ENCODE peak calls at places on chromosomes 11 and 22, in five cellular contexts. U is adrenal gland; A is CD8-positive, alpha-beta T cell; B is body of pancreas; F is stomach. K is an unnamed sample. For H3K4me1 and H3K9me3, the result is how much of the 10 kb centered on the place peaks cover.

GRCh38 chr11:17403977-17404759 is 15.7 kb upstream of the KCNJ11 start:
- DNase-seq in F (no peak), U (no peak), A (no peak), B (peak), K (no peak)

GRCh38 chr11:30786392-30787120 is 200.4 kb upstream of the MPPED2 start:
- DNase-seq in B (no peak), A (no peak), U (no peak), F (no peak), K (no peak)

GRCh38 chr22:27399161-27399560 is 402.4 kb downstream of the MN1 start:
- DNase-seq in U (no peak), F (no peak), A (no peak), B (no peak), K (no peak)

GRCh38 chr11:14552089-14552488 is 31.9 kb upstream of the PSMA1 start:
- DNase-seq in A (no peak), F (no peak), U (no peak), B (no peak), K (no peak)

GRCh38 chr11:627273-627585 is 248 bp upstream of the SCT start:
- DNase-seq in B (no peak), U (no peak), A (no peak), F (no peak), K (no peak)

GRCh38 chr11:111935331-111936044 is 1.7 kb upstream of the DIXDC1 start:
- DNase-seq in A (no peak), U (peak), F (no peak), B (no peak), K (no peak)

GRCh38 chr22:40213478-40213877 is 35.8 kb downstream of the TNRC6B start:
- DNase-seq in U (no peak), B (no peak), F (no peak), A (no peak), K (no peak)

GRCh38 chr22:27372969-27373670 is 428.4 kb downstream of the MN1 start:
- DNase-seq in U (no peak), F (peak), A (no peak), B (peak), K (peak)

GRCh38 chr11:28058333-28058732 is 49.6 kb downstream of the KIF18A start:
- DNase-seq in U (no peak), A (no peak), B (no peak), F (no peak), K (no peak)

GRCh38 chr11:66951135-66951534 is 7.0 kb downstream of the PC start:
- DNase-seq in F (no peak), A (no peak), B (no peak), U (no peak), K (no peak)

GRCh38 chr11:46387919-46388618 is 3.5 kb downstream of the CHRM4 start:
- DNase-seq in A (no peak), B (no peak), U (no peak), F (no peak), K (no peak)

GRCh38 chr11:118914178-118914918 is 11.4 kb downstream of the BCL9L start:
- DNase-seq in B (peak), F (no peak), U (peak), A (peak), K (no peak)

GRCh38 chr11:36361901-36362391 is 65.9 kb downstream of the PRR5L start:
- DNase-seq in B (peak), A (no peak), U (no peak), F (no peak), K (no peak)

GRCh38 chr11:113705871-113706654 is at the start of gene TMPRSS5:
- DNase-seq in B (no peak), A (no peak), U (no peak), F (no peak), K (no peak)

GRCh38 chr11:119376197-119376847 is 5.2 kb downstream of the USP2 start:
- DNase-seq in A (no peak), U (no peak), B (peak), F (peak), K (no peak)

GRCh38 chr11:35035894-35036408 is 103.0 kb upstream of the CD44 start:
- DNase-seq in B (peak), U (no peak), A (no peak), F (no peak), K (no peak)

GRCh38 chr22:48631288-48631687 is 1196.4 kb downstream of the BRD1 start:
- DNase-seq in F (no peak), A (no peak), B (no peak), U (no peak), K (no peak)

GRCh38 chr22:31326877-31327276 is 19.3 kb downstream of the PATZ1 start:
- DNase-seq in F (no peak), B (no peak), A (no peak), U (no peak), K (no peak)

GRCh38 chr22:22201185-22201924 is 43.2 kb upstream of the VPREB1 start:
- DNase-seq in F (peak), B (no peak), U (peak), A (no peak), K (peak)

GRCh38 chr11:126138636-126139540 is 72.6 kb downstream of the RPUSD4 start:
- DNase-seq in B (no peak), F (no peak), A (no peak), U (no peak), K (no peak)

GRCh38 chr22:19586922-19587684 is 62.9 kb upstream of the CLDN5 start:
- DNase-seq in B (no peak), A (no peak), F (no peak), U (no peak), K (no peak)

GRCh38 chr22:22995166-22995565 is 75.2 kb upstream of the GNAZ start:
- DNase-seq in B (no peak), U (no peak), F (no peak), A (no peak), K (no peak)

GRCh38 chr11:117095301-117096139 is 2.7 kb downstream of the SIK3 start:
- DNase-seq in A (no peak), B (no peak), U (no peak), F (no peak), K (no peak)

GRCh38 chr11:118980191-118980881 is 8.8 kb downstream of the FOXR1 start:
- DNase-seq in A (no peak), B (peak), F (no peak), U (peak), K (peak)

GRCh38 chr11:43830928-43831440 is 49.6 kb upstream of the ALKBH3 start:
- DNase-seq in A (peak), F (peak), U (peak), B (peak), K (no peak)

GRCh38 chr22:33785283-33785991 is 134.8 kb downstream of the LARGE1 start:
- DNase-seq in B (peak), U (no peak), F (no peak), A (no peak), K (no peak)

GRCh38 chr22:44249376-44250147 is 63.2 kb downstream of the SHISAL1 start:
- DNase-seq in B (no peak), F (peak), U (no peak), A (no peak), K (no peak)

GRCh38 chr11:86800076-86800955 is at the start of gene PRSS23:
- DNase-seq in B (peak), U (peak), F (peak), A (no peak), K (peak)

GRCh38 chr22:31826443-31826842 is 72.6 kb downstream of the DEPDC5 start:
- DNase-seq in F (no peak), U (no peak), B (no peak), A (no peak), K (no peak)

GRCh38 chr11:133840479-133840941 is 4.8 kb downstream of the SPATA19 start:
- DNase-seq in F (no peak), U (no peak), A (no peak), B (no peak), K (no peak)

GRCh38 chr22:32847067-32847491 is 45.6 kb downstream of the TIMP3 start:
- DNase-seq in A (no peak), B (no peak), U (peak), F (no peak), K (no peak)

GRCh38 chr11:119721129-119722120 is 7.6 kb downstream of the NECTIN1 start:
- DNase-seq in U (no peak), F (no peak), B (peak), A (no peak), K (peak)

GRCh38 chr22:41862530-41863266 is 29.8 kb downstream of the SREBF2 start:
- DNase-seq in U (no peak), F (no peak), A (no peak), B (no peak), K (no peak)

GRCh38 chr11:134014502-134014901 is 54.4 kb upstream of the JAM3 start:
- DNase-seq in A (no peak), F (no peak), U (no peak), B (peak), K (peak)

GRCh38 chr22:45508814-45509213 is 6.1 kb downstream of the FBLN1 start:
- DNase-seq in F (no peak), U (no peak), A (no peak), B (no peak), K (no peak)
- H3K4me3 ChIP-seq in F (no peak), U (no peak), A (no peak), B (no peak), K (no peak)

DNA sequence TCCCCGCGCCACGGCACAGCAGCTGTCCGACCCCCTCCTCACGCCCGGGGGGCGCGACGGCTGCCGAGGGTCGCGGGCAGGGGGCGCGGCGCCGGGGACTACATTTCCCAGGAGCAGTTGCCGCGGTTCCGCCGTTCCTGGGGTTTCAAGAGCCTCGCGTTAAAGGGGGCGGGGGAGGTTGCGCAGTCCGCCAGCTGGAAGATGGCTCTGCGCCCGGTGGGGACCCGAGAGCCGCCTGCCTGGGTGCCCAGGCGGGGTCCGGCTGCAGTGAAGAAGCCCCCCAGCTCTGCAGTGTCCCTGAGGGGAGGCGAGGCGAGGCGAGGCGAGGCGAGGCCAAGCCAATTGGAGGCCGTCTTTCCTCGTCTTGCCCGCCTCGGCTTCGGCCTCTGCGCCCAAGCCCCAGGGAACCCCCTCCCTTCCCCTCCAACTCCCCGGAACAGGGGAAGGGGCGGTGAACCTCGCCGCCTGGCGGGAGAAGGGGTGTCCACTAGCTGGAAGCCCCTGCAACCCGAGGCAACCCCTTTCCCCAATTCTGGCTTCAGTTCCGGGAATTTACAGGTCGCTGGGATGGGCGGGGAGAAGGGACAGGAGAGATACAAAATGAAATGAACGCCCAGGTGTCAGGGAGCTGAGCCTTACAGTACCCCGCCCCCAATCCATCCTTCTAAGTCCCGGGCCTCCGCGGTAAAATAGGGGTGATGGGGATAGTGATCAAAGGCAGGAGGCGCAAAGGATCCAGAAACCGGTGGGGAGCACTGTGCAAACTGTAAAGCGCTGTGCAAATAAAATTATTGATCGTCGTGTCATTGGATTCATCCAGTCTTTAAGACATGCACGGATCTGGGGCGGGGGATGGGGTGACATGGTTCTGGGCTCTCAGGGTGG is 5.2 kb upstream of the GCAT start:
- DNase-seq in B (peak), F (peak), A (no peak), U (peak), K (peak)
- H3K4me1 ChIP-seq in B (under half), F (under half), A (under half), U (under half), K (under half)

DNA sequence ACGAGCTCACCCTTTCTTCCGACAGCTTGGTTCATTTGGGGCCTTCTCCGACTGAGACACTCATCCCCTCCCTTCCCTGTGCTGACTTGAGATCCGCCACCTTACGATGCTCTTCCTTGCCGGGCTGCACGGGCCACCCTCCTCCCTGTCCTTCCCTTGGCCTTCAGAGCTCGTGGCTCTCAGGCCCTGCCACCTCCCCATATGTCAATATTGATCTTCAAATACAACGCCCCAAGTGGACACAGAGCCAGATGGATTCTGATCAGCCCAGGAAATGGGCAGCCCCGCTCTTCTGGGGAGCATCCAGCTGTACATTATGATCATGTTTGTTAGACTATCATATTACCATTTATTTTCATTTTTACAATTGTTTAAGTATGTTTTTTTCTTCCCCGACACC is 812.8 kb downstream of the TBC1D22A start:
- DNase-seq in U (no peak), A (no peak), B (no peak), F (peak), K (no peak)
- H3K9me3 ChIP-seq in U (under half), A (under half), B (under half), F (under half), K (under half)

GRCh38 chr11:131694526-131695424 is 324.4 kb downstream of the NTM start:
- DNase-seq in B (peak), U (peak), A (peak), F (peak), K (peak)
- H3K4me3 ChIP-seq in B (no peak), U (no peak), A (no peak), F (no peak), K (no peak)

DNA sequence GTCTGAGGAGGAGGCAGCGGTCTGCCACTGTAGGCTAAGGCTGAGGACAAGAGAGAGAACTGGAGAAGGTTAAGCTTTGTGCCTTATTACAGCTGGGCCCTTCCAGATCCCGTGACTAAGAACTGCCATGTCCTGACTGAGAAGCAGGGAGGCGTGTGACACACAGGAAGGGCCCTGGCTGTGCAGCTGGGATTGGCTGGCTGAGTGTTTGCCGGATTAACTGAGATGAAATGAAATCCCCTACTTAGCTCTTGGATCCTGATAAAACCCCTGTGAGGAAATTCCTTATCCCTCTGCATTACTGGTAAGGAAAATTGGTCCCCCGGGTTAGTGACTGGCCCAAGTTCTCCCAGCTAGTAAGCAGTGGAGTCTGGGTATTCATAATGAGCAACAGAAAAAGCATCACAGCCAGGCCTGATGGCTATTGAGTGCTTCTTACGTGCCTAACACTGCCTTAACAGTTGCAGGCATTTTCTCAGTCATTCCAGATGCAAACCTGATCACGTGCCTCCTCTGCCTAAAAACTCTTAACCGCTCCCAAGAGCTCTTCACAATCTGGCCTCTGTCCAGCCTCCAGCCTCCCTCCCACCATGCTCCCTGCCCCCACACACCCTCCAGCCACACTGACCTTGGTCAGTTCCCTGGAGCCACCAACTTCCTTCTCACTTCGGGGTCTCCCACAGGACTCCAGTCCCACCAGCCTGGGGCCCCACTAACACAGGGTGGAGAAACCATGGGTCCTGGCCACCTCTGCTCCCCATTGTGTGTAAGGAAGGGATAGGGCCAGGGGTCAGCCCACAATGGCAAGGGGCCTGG is 37.8 kb downstream of the ARRB1 start:
- DNase-seq in F (peak), A (no peak), U (peak), B (no peak), K (no peak)
- H3K4me1 ChIP-seq in F (half or more), A (under half), U (under half), B (under half), K (under half)

GRCh38 chr11:108204918-108205499 is 17.4 kb downstream of the NPAT start:
- DNase-seq in U (no peak), B (no peak), A (no peak), F (no peak), K (no peak)

GRCh38 chr11:108207683-108208060 is 14.8 kb downstream of the NPAT start:
- DNase-seq in U (no peak), B (no peak), A (no peak), F (no peak), K (no peak)

GRCh38 chr11:108204376-108204775 is 18.1 kb downstream of the NPAT start:
- DNase-seq in U (no peak), B (no peak), A (no peak), F (no peak), K (no peak)

GRCh38 chr11:108206969-108207682 is 15.3 kb downstream of the NPAT start:
- DNase-seq in A (no peak), F (no peak), U (no peak), B (no peak), K (no peak)

DNA sequence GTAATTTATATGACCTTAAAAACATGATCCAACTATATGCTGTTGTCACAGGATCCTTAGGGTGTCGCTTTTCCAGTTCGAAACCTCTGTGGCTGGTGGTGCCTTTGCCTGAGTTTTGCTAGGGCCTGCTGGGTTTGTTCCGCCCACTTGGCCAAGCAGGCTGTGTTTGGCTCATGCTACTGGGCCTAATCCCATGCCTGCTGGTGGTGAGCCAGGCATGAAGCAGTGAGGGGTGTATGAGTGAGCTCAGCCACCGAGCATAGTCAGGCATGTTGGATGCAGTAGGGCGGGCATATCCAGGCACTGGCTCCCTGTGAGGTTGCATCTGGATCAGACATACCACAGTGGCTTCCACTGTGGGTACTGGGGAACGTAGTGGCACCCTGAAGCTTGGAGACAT is 16.3 kb downstream of the NPAT start:
- DNase-seq in A (no peak), B (no peak), F (no peak), U (no peak), K (no peak)
- H3K9me3 ChIP-seq in A (under half), B (under half), F (under half), U (under half), K (under half)

GRCh38 chr11:2826679-2827056 is 58.9 kb downstream of the CDKN1C start:
- DNase-seq in A (no peak), F (no peak), U (no peak), B (peak), K (no peak)

GRCh38 chr11:2824851-2825250 is 60.7 kb downstream of the CDKN1C start:
- DNase-seq in F (no peak), B (peak), U (no peak), A (no peak), K (no peak)

GRCh38 chr11:2825261-2825885 is 60.2 kb downstream of the CDKN1C start:
- DNase-seq in U (peak), B (peak), F (peak), A (no peak), K (no peak)

GRCh38 chr11:2827256-2827655 is 58.3 kb downstream of the CDKN1C start:
- DNase-seq in F (no peak), A (no peak), B (no peak), U (no peak), K (no peak)

DNA sequence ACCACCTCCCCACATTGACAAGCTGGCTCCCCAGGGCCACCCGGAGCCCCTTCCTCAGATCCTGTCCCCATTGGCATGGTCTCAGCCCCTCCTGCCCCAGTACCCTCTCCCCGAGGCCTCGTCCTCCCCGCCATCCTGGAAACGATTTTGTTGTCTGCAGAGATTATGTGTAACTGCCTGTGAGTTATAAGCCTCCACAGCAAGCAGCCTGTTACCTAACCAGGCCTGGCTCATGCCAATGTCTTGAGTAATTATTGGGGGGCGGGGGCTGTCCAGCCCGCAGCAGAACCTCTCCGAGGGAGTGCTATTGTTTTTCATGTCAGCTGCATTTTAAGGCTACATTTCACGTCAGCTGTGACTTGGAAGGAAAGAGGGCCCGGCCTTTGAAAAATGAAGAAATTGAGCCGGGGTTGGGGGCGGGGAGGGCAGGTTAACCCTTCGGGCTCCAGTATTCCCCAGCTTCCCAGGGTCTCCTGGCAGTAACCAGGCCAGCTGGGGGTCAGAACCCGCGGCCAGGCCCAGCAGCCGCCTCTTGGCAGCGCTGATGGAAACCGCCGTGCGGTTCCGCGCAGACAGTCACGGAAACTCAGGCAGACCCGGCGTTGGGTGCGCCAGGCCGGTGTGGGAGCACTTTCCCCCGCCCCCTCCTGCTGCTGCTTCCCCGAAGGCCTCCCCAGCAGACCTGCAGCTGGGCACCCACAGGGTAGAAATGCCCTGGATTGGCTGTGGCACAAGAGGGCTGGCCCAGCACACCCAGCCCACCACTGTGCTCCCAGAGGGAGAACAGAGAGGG is 59.5 kb downstream of the CDKN1C start:
- DNase-seq in B (peak), U (peak), A (no peak), F (no peak), K (no peak)
- H3K4me3 ChIP-seq in B (no peak), U (no peak), A (no peak), F (no peak), K (no peak)

GRCh38 chr22:29269230-29269604 is 1.1 kb downstream of the EWSR1 start:
- DNase-seq in B (no peak), U (no peak), A (no peak), F (no peak), K (peak)
- H3K4me1 ChIP-seq in B (half or more), U (half or more), A (half or more), F (under half), K (under half)